ENCODE peak calls at places on chromosomes 11 and 22, in five cellular contexts. T is ovary, O is psoas muscle, I is mucosa of descending colon, W is tibial artery. F is an unnamed sample.
A peak's percentile ranks its signal among the peaks of the same experiment; 100 is the strongest.

GRCh38 chr11:88414981-88415391 is 77.5 kb upstream of the CTSC start:
- DNase-seq in I (no peak), T (no peak), W (no peak), O (no peak), F (no peak)

GRCh38 chr22:25086902-25087282 is 112.8 kb upstream of the CRYBB3 start:
- DNase-seq in T (no peak), O (no peak), W (no peak), I (no peak), F (no peak)

GRCh38 chr22:21760640-21761039 is 25.0 kb upstream of the YPEL1 start:
- DNase-seq in I (no peak), W (no peak), T (no peak), O (no peak), F (no peak)

GRCh38 chr22:42909363-42910058 is 52.4 kb upstream of the ARFGAP3 start:
- DNase-seq in W (no peak), I (no peak), O (no peak), T (no peak), F (no peak)

GRCh38 chr11:24661313-24661712 is 164.5 kb downstream of the LUZP2 start:
- DNase-seq in I (no peak), O (no peak), T (no peak), W (no peak), F (no peak)

GRCh38 chr22:25818541-25818940 is 76.6 kb downstream of the MYO18B start:
- DNase-seq in W (no peak), T (no peak), I (no peak), O (no peak), F (no peak)

GRCh38 chr11:82003671-82004148 is 730.0 kb downstream of the FAM181B start:
- DNase-seq in W (no peak), I (no peak), O (no peak), T (no peak), F (no peak)

GRCh38 chr22:39568278-39568981 is 2.1 kb upstream of the CACNA1I start:
- DNase-seq in O (no peak), I (no peak), W (no peak), T (no peak), F (no peak)

GRCh38 chr11:21625982-21626381 is 566.9 kb upstream of the ANO5 start:
- DNase-seq in I (no peak), T (no peak), W (peak; percentile 28), O (no peak), F (no peak)

GRCh38 chr11:109112748-109113378 is 309.1 kb upstream of the C11orf87 start:
- DNase-seq in T (no peak), O (no peak), I (no peak), W (no peak), F (no peak)

GRCh38 chr11:90556612-90557011 is 333.8 kb upstream of the CHORDC1 start:
- DNase-seq in W (no peak), I (no peak), O (no peak), T (no peak), F (no peak)

GRCh38 chr22:37742374-37743092 is 45.7 kb downstream of the TRIOBP start:
- DNase-seq in O (no peak), W (peak; percentile 44), T (peak; percentile 42), I (no peak), F (no peak)

GRCh38 chr11:72683782-72684200 is 9.6 kb upstream of the PDE2A start:
- DNase-seq in O (peak; percentile 82), W (peak; percentile 76), I (peak; percentile 76), T (peak; percentile 69), F (no peak)

GRCh38 chr11:3002871-3003270 is 10.7 kb upstream of the NAP1L4 start:
- DNase-seq in I (no peak), O (peak; percentile 23), W (no peak), T (no peak), F (no peak)

GRCh38 chr22:35498446-35498845 is 42.2 kb upstream of the RASD2 start:
- DNase-seq in I (no peak), O (no peak), T (no peak), W (no peak), F (no peak)

GRCh38 chr22:17476838-17477237 is 86.5 kb upstream of the SLC25A18 start:
- DNase-seq in T (no peak), W (no peak), I (no peak), O (no peak), F (no peak)

GRCh38 chr11:113468666-113469345 is 6.4 kb downstream of the DRD2 start:
- DNase-seq in W (no peak), I (no peak), O (no peak), T (no peak), F (no peak)

GRCh38 chr11:93732237-93732892 is 8.9 kb downstream of the TAF1D start:
- DNase-seq in I (no peak), W (no peak), O (no peak), T (no peak), F (no peak)

GRCh38 chr11:93729129-93729616 is 12.1 kb downstream of the TAF1D start:
- DNase-seq in O (no peak), T (no peak), W (no peak), I (no peak), F (no peak)

GRCh38 chr11:93730108-93731107 is 10.9 kb downstream of the TAF1D start:
- DNase-seq in T (no peak), W (no peak), I (no peak), O (no peak), F (no peak)

GRCh38 chr11:93727985-93728791 is 13.1 kb downstream of the TAF1D start:
- DNase-seq in O (no peak), I (no peak), T (no peak), W (no peak), F (no peak)

DNA sequence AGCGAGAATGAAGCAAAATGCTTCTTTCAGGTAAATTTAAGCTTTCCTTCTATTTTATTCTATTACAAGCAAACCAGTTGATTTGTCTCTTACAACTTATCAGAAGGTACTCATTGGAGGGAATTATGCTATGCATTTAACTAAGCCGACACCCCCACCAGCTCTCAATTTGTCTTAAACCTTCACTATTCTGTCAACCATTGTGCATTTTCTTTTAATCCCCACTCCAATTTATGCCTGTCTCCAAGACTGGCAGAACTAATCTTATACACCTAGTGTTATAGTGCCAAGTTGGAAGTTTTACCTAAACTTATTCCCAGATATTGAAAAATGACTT is 12.5 kb downstream of the TAF1D start:
- DNase-seq in W (no peak), I (no peak), T (no peak), O (no peak), F (no peak)
- H3K4me1 ChIP-seq in W (no peaks in the 10 kb centered on the region), I (peaks cover 13% of the 10 kb centered on the region), T (no peaks in the 10 kb centered on the region), O (no peaks in the 10 kb centered on the region), F (no peaks in the 10 kb centered on the region)

DNA sequence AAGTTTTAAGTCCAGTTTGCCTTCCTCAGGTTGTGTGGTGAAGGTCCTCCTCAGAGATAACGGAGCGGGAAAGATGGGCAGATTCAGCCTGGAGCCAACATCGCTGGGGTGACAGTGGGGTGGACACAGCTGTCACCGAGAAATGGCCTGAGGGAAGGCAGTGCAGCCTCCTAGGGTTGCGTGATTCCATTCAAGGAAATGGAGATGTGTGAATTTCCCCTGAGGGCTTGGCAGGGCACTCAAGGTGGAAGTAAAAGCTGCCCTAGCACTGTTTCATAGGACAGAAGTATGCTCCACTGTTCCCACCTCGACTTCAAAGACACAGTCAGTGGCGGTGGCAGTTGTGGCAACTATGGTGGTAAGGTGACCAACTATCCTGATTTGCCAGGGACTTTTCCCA is 15.4 kb upstream of the CAT start:
- DNase-seq in I (no peak), W (no peak), O (no peak), T (no peak), F (no peak)
- H3K4me3 ChIP-seq in I (no peak overlapping the region), W (no peak overlapping the region), O (no peak overlapping the region), T (no peak overlapping the region), F (no peak overlapping the region)

DNA sequence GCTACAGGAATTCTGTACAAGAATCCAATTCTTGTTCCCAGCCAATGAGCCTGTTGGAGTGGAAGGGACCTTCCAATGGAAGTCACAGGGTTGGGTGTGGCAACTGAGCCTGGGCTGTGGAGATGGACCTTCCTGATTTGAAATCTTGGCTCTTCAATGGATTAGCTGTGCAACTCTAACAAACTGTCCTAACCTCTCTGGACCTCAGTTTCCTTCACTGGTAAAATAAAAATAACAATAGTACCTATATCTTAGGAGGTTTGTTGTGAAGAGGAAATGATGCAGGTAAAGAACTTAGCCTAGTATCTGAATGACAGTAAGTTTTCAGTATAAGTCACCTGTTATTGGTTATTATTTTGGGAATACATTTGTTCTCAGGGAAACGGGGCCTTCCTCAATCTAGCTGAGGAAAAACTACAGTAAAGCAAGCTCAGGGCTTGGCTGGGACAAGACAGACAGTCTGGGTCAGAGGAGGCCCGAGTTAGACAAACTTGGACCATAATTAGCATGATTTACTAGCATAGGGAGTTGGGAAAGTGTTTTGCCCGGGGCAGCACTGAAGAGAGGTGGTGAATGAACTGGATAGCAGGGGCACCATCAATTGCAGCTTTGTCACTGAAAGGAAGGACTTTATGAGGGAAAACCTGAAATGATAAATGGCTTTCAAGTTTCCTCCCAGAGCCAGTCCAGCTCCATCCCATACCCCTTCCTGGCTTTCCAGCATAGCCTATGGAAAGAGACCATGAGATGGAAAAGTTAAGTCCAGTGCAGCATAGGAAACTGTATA is 13.7 kb downstream of the ELF5 start:
- DNase-seq in T (no peak), W (no peak), O (no peak), I (no peak), F (no peak)
- H3K4me1 ChIP-seq in T (no peaks in the 10 kb centered on the region), W (no peaks in the 10 kb centered on the region), O (no peaks in the 10 kb centered on the region), I (no peaks in the 10 kb centered on the region), F (no peaks in the 10 kb centered on the region)

GRCh38 chr11:46332093-46332567 is 15.1 kb upstream of the DGKZ start:
- DNase-seq in T (no peak), I (no peak), O (no peak), W (no peak), F (no peak)
- H3K4me3 ChIP-seq in T (no peak overlapping the region), I (no peak overlapping the region), O (peak overlapping the region; percentile 62), W (no peak overlapping the region), F (peak overlapping the region; percentile 73)

GRCh38 chr22:46066691-46067090 is 83.6 kb upstream of the PPARA start:
- DNase-seq in O (peak; percentile 48), T (peak; percentile 47), I (peak; percentile 42), W (peak; percentile 23), F (no peak)
- H3K4me1 ChIP-seq in O (peaks cover 45% of the 10 kb centered on the region), T (peaks cover 16% of the 10 kb centered on the region), I (peaks cover 38% of the 10 kb centered on the region), W (peaks cover 47% of the 10 kb centered on the region), F (peaks cover 49% of the 10 kb centered on the region)

DNA sequence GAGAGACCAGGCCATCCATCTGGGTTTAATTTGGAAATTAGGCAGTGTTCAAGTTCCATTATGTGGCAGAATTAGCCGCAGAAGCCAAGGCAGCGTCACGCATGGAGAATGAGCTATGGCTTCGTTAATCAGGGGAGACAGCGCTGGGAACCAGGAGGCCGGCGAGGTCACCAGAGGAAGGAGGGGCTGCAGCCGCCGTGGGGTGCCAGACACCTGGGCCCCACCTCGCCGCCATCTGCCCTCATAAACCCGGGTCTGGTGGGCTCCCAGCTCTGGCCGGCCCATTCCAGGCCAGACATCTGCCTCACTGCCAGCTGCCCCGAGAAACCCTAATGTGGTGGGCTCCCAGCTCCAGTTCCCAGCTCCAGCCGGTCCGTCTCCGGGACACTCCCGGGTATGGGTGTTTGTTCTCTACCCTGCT is 676.9 kb downstream of the BRD1 start:
- DNase-seq in T (no peak), I (no peak), O (no peak), W (no peak), F (no peak)
- H3K4me3 ChIP-seq in T (no peak overlapping the region), I (no peak overlapping the region), O (no peak overlapping the region), W (no peak overlapping the region), F (no peak overlapping the region)

GRCh38 chr11:19351426-19351825 is 110.7 kb upstream of the E2F8 start:
- DNase-seq in O (no peak), I (no peak), W (no peak), T (no peak), F (no peak)
- H3K4me1 ChIP-seq in O (no peaks in the 10 kb centered on the region), I (no peaks in the 10 kb centered on the region), W (peaks cover 5% of the 10 kb centered on the region), T (no peaks in the 10 kb centered on the region), F (peaks cover 7% of the 10 kb centered on the region)

GRCh38 chr11:61587541-61587941 is 6.7 kb upstream of the SYT7 start:
- DNase-seq in W (no peak), I (peak; percentile 65), O (peak; percentile 72), T (peak; percentile 41), F (no peak)
- H3K4me3 ChIP-seq in W (peak overlapping the region; percentile 47), I (no peak overlapping the region), O (peak overlapping the region; percentile 72), T (peak overlapping the region; percentile 50), F (peak overlapping the region; percentile 83)